ENCODE peak calls at places on chromosome 18, in four cellular contexts. S is NCI-H446, Y is GM12865, A is germinal center. F is an unnamed sample.

GRCh38 chr18:2083691-2084090 is 487.6 kb downstream of the METTL4 start:
- DNase-seq in S (no peak), Y (peak), A (no peak), F (peak)

GRCh38 chr18:9147440-9148238 is 11.1 kb downstream of the ANKRD12 start:
- DNase-seq in S (peak), Y (peak), A (peak), F (peak)

GRCh38 chr18:64513401-64513800 is 364.5 kb upstream of the LINC00305 start:
- DNase-seq in S (no peak), Y (no peak), A (no peak), F (no peak)

GRCh38 chr18:27017901-27018500 is 152.5 kb upstream of the AQP4 start:
- DNase-seq in S (no peak), Y (peak), A (no peak), F (no peak)

GRCh38 chr18:57784034-57784815 is 18.9 kb downstream of the ATP8B1 start:
- DNase-seq in S (no peak), Y (no peak), A (no peak), F (no peak)

GRCh38 chr18:50159654-50160046 is 35.3 kb downstream of the MYO5B start:
- DNase-seq in S (no peak), Y (no peak), A (no peak), F (no peak)

GRCh38 chr18:23357992-23358594 is 95.0 kb upstream of the RIOK3 start:
- DNase-seq in S (no peak), Y (no peak), A (no peak), F (no peak)

GRCh38 chr18:62334110-62334509 is 9.0 kb downstream of the TNFRSF11A start:
- DNase-seq in S (no peak), Y (no peak), A (no peak), F (no peak)

GRCh38 chr18:79942786-79943607 is 8.5 kb downstream of the SLC66A2 start:
- DNase-seq in S (no peak), Y (no peak), A (no peak), F (no peak)

GRCh38 chr18:55124078-55124477 is 164.8 kb upstream of the CCDC68 start:
- DNase-seq in S (no peak), Y (no peak), A (no peak), F (no peak)

F was measured in DMS 273 treated with DMSO at 0.1 percent for 48 hours.